ENCODE peak calls at places on chromosomes 12 and 14, in nine cellular contexts. Y is body of pancreas, W is endodermal cell, M is neural progenitor cell, I is aorta, S is suprapubic skin, R is prostate gland, F is MM.1S, A is lower lobe of right lung. Z is an unnamed sample. For H3K36me3, the result is how much of the 10 kb centered on the place peaks cover.

GRCh38 chr12:2739832-2740641 is 54.7 kb upstream of the FKBP4 start:
- DNase-seq in I (no peak), R (peak), M (peak), Y (peak), W (peak), A (no peak), F (no peak), S (no peak), Z (no peak)

GRCh38 chr14:95547626-95548327 is 12.9 kb downstream of the GLRX5 start:
- DNase-seq in I (no peak), F (no peak), Y (no peak), A (no peak), R (no peak), S (no peak), M (peak), W (peak), Z (no peak)

GRCh38 chr12:102543494-102543893 is 63.1 kb upstream of the IGF1 start:
- DNase-seq in F (no peak), A (no peak), Y (no peak), M (no peak), W (peak), S (no peak), I (no peak), R (no peak), Z (no peak)

GRCh38 chr12:26119391-26119981 is 5.4 kb downstream of the BHLHE41 start:
- DNase-seq in M (peak), R (no peak), F (peak), A (no peak), I (no peak), S (no peak), W (peak), Y (no peak), Z (peak)

GRCh38 chr14:39617537-39617936 is 185.3 kb upstream of the FBXO33 start:
- DNase-seq in W (no peak), M (no peak), F (no peak), Y (no peak), R (no peak), S (no peak), A (no peak), I (no peak), Z (no peak)

GRCh38 chr14:59631237-59631636 is 54.6 kb upstream of the CCDC175 start:
- DNase-seq in R (no peak), W (peak), I (no peak), Y (no peak), A (no peak), F (no peak), M (peak), S (no peak), Z (peak)

GRCh38 chr14:44453433-44454171 is 53.5 kb downstream of the FSCB start:
- DNase-seq in I (no peak), W (no peak), M (no peak), F (peak), Y (no peak), R (no peak), S (no peak), A (no peak), Z (no peak)

GRCh38 chr14:27553820-27554219 is 956.0 kb upstream of the NOVA1 start:
- DNase-seq in M (peak), R (no peak), A (no peak), F (no peak), Y (no peak), S (no peak), I (no peak), W (no peak), Z (no peak)

GRCh38 chr12:15599266-15600037 is 189.7 kb downstream of the EPS8 start:
- DNase-seq in Y (no peak), F (no peak), A (no peak), S (no peak), W (no peak), I (peak), R (no peak), M (no peak), Z (no peak)

GRCh38 chr14:41830679-41831078 is 224.0 kb downstream of the LRFN5 start:
- DNase-seq in R (no peak), W (peak), Y (no peak), A (no peak), F (no peak), S (no peak), M (no peak), I (no peak), Z (no peak)

GRCh38 chr12:76308866-76309265 is 39.3 kb downstream of the BBS10 start:
- DNase-seq in W (no peak), A (no peak), Y (no peak), F (no peak), M (no peak), I (no peak), S (no peak), R (no peak), Z (no peak)

GRCh38 chr12:82817368-82817767 is 130.7 kb downstream of the TMTC2 start:
- DNase-seq in Y (no peak), I (no peak), W (no peak), S (no peak), A (no peak), R (no peak), M (no peak), F (no peak), Z (no peak)

GRCh38 chr14:104639889-104640548 is 35.4 kb upstream of the TMEM179 start:
- DNase-seq in M (peak), S (peak), A (peak), F (peak), W (peak), I (no peak), R (peak), Y (peak), Z (peak)

GRCh38 chr12:51917746-51918453 is 10.6 kb downstream of the ACVRL1 start:
- DNase-seq in Y (no peak), A (no peak), W (peak), R (no peak), F (no peak), I (peak), S (no peak), M (no peak), Z (no peak)

GRCh38 chr14:68705741-68706283 is 87.1 kb downstream of the ZFP36L1 start:
- DNase-seq in M (no peak), R (peak), S (peak), A (no peak), I (no peak), F (no peak), W (peak), Y (no peak), Z (peak)

GRCh38 chr12:57124259-57124877 is 3.9 kb upstream of the LRP1 start:
- DNase-seq in F (peak), R (peak), M (peak), A (no peak), I (peak), Y (peak), S (no peak), W (peak), Z (peak)

GRCh38 chr14:82238649-82239048 is 705.0 kb upstream of the SEL1L start:
- DNase-seq in F (no peak), M (no peak), A (no peak), I (no peak), S (no peak), R (no peak), W (no peak), Y (no peak), Z (no peak)

GRCh38 chr12:58575281-58575680 is 345.0 kb downstream of the LRIG3 start:
- DNase-seq in S (no peak), A (no peak), W (no peak), M (no peak), F (peak), I (no peak), R (no peak), Y (no peak), Z (no peak)

GRCh38 chr14:24818054-24818822 is 184.2 kb upstream of the GZMB start:
- DNase-seq in M (no peak), R (no peak), A (no peak), I (no peak), F (no peak), Y (no peak), S (no peak), W (no peak), Z (no peak)

GRCh38 chr14:94342334-94342934 is 19.3 kb upstream of the SERPINA6 start:
- DNase-seq in I (peak), S (peak), Y (peak), W (no peak), F (no peak), A (peak), M (no peak), R (peak), Z (no peak)

GRCh38 chr12:28349196-28349595 is 158.9 kb downstream of the CCDC91 start:
- DNase-seq in S (no peak), F (no peak), M (no peak), Y (no peak), A (no peak), W (no peak), I (no peak), R (no peak), Z (no peak)

GRCh38 chr14:105224845-105225585 is 23.3 kb upstream of the BTBD6 start:
- DNase-seq in Y (no peak), S (no peak), W (no peak), M (no peak), A (no peak), F (no peak), I (no peak), R (no peak), Z (no peak)

GRCh38 chr12:6958609-6959375 is 7.6 kb downstream of the PTPN6 start:
- DNase-seq in I (no peak), M (no peak), A (peak), R (no peak), F (peak), S (no peak), W (no peak), Y (no peak), Z (no peak)

GRCh38 chr12:13390381-13390856 is 193.9 kb downstream of the EMP1 start:
- DNase-seq in W (no peak), A (peak), I (peak), R (peak), S (no peak), M (no peak), Y (peak), F (no peak), Z (no peak)

GRCh38 chr12:51958542-51958941 is 7.0 kb downstream of the ACVR1B start:
- DNase-seq in M (no peak), F (no peak), W (peak), Y (no peak), S (no peak), R (no peak), A (no peak), I (no peak), Z (no peak)

GRCh38 chr14:28571636-28572035 is 195.0 kb upstream of the FOXG1 start:
- DNase-seq in F (no peak), I (no peak), A (no peak), R (no peak), S (no peak), Y (no peak), W (no peak), M (no peak), Z (no peak)

GRCh38 chr14:92866181-92866752 is 56.7 kb upstream of the CHGA start:
- DNase-seq in Y (no peak), F (no peak), W (no peak), R (no peak), A (no peak), I (no peak), M (no peak), S (no peak), Z (no peak)

DNA sequence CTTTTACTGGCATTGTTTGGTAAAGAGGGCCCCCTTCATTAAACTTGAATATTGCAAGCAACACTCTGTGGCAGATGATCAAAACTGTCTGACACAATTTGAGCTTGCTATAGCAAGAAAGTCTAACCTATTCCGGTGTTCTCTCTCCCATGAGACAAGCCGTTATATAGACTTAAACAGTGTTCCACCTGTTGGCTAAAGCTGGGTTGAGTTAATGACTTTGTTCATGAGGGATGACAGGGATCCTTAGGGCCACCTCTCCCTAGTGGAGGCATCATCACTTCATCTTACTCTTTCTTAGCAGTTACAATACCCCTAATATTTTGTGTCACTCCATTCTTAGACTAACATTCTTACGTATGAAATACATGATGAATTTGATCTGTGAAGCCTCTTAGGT is 3.8 kb downstream of the EIF5 start:
- DNase-seq in F (no peak), R (no peak), S (no peak), I (no peak), W (no peak), M (no peak), Y (no peak), A (no peak), Z (no peak)
- H3K36me3 ChIP-seq in F (under half), R (under half), S (half or more), I (under half), W (half or more), M (half or more), Y (under half), A (half or more), Z (half or more)

DNA sequence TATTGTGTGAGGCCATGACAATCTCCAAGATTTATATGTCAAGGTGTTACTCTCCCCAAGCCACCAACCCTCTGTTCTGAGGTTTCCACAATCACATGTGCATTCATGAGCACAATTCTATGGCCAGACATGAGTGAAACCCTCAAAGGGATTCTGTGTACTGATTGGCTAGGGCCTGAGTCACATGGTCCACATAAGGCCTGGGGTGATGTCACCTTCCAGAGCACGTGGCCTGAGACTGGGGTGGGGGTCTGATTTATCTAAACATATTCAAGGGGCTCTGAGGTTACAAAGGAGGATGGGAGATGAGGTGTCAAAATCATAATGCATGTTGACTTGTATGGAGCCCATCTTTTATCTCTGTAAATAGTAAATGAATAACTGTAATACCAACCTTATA is 1369.9 kb upstream of the TMEM132C start:
- DNase-seq in I (no peak), S (no peak), A (no peak), W (no peak), M (no peak), Y (no peak), F (no peak), R (no peak), Z (no peak)
- H3K36me3 ChIP-seq in I (under half), S (under half), A (under half), W (under half), M (under half), Y (under half), F (under half), R (under half), Z (under half)

GRCh38 chr12:4012073-4012472 is 138.9 kb upstream of the PARP11 start:
- DNase-seq in W (no peak), M (no peak), A (no peak), Y (no peak), F (no peak), I (no peak), S (no peak), R (no peak), Z (no peak)

GRCh38 chr12:4012977-4013968 is 140.1 kb upstream of the PARP11 start:
- DNase-seq in R (no peak), W (peak), Y (peak), M (no peak), I (no peak), S (no peak), F (no peak), A (no peak), Z (no peak)

GRCh38 chr12:4014858-4015224 is 141.6 kb upstream of the PARP11 start:
- DNase-seq in A (no peak), I (no peak), F (no peak), S (no peak), Y (no peak), R (no peak), M (no peak), W (no peak), Z (no peak)

GRCh38 chr12:4011597-4011996 is 138.4 kb upstream of the PARP11 start:
- DNase-seq in W (no peak), F (no peak), A (peak), M (no peak), R (no peak), Y (no peak), I (no peak), S (no peak), Z (no peak)

GRCh38 chr12:4015225-4016076 is 142.3 kb upstream of the PARP11 start:
- DNase-seq in F (no peak), A (peak), I (no peak), Y (peak), R (no peak), W (peak), M (no peak), S (no peak), Z (no peak)
- H3K36me3 ChIP-seq in F (under half), A (under half), I (under half), Y (under half), R (under half), W (under half), M (under half), S (under half), Z (under half)

GRCh38 chr14:77248666-77249065 is 22.3 kb downstream of the NGB start:
- DNase-seq in I (no peak), A (peak), R (no peak), Y (no peak), W (no peak), S (no peak), M (no peak), F (no peak), Z (no peak)
- H3K36me3 ChIP-seq in I (under half), A (under half), R (under half), Y (under half), W (under half), S (under half), M (under half), F (under half), Z (under half)

DNA sequence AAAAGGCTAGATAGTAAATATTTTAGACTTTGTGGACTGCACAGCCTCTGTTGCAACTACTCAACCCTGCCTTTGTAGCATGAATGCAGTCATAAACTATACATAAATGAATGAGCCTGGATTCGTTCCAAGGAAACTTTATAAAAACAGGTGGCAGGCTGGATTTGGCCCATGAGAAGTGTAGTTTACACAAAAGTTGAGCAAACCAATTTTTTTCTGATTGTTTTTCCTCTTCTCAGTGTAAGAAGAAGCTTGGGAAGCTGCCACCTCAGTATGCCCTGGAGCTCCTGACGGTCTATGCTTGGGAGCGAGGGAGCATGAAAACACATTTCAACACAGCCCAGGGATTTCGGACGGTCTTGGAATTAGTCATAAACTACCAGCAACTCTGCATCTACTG is 9.5 kb downstream of the OAS1 start:
- DNase-seq in Y (no peak), M (no peak), F (no peak), A (no peak), I (no peak), S (no peak), W (no peak), R (peak), Z (no peak)
- H3K36me3 ChIP-seq in Y (under half), M (under half), F (under half), A (under half), I (under half), S (under half), W (under half), R (under half), Z (under half)

GRCh38 chr14:75098209-75098608 is 28.6 kb downstream of the NEK9 start:
- DNase-seq in M (no peak), Y (no peak), R (no peak), I (no peak), W (no peak), A (no peak), F (no peak), S (no peak), Z (no peak)
- H3K36me3 ChIP-seq in M (under half), Y (under half), R (under half), I (under half), W (half or more), A (half or more), F (under half), S (half or more), Z (under half)

GRCh38 chr12:108811411-108812185 is 45.8 kb downstream of the SSH1 start:
- DNase-seq in Y (no peak), F (no peak), M (no peak), A (no peak), I (peak), W (no peak), S (no peak), R (no peak), Z (peak)
- H3K36me3 ChIP-seq in Y (under half), F (under half), M (under half), A (half or more), I (under half), W (under half), S (under half), R (under half), Z (under half)

GRCh38 chr14:102939329-102939728 is 16.9 kb downstream of the AMN start:
- DNase-seq in F (no peak), A (peak), I (no peak), Y (no peak), M (no peak), W (no peak), R (no peak), S (no peak), Z (no peak)
- H3K36me3 ChIP-seq in F (under half), A (half or more), I (under half), Y (under half), M (under half), W (half or more), R (under half), S (half or more), Z (under half)

Z was measured in H7.